ENCODE peak calls at places on chromosome 6, in four cellular contexts. L, K, O and N are unnamed samples.

GRCh38 chr6:69337301-69337700 is 459.5 kb downstream of the LMBRD1 start:
- DNase-seq in O (no peak), K (no peak), L (no peak), N (no peak)

GRCh38 chr6:139308284-139308916 is 16.6 kb upstream of the TXLNB start:
- DNase-seq in L (no peak), O (no peak), K (no peak), N (no peak)

GRCh38 chr6:140537834-140538680 is 1163.6 kb upstream of the CITED2 start:
- DNase-seq in L (no peak), O (peak; percentile 66), K (no peak), N (peak; percentile 83)

GRCh38 chr6:151289399-151290007 is 49.7 kb downstream of the AKAP12 start:
- DNase-seq in O (no peak), L (no peak), K (no peak), N (no peak)

GRCh38 chr6:152636675-152637421 is at the start of gene SYNE1:
- DNase-seq in K (no peak), L (no peak), O (no peak), N (no peak)

GRCh38 chr6:45663181-45664180 is 285.7 kb upstream of the SUPT3H start:
- DNase-seq in O (no peak), L (no peak), K (no peak), N (no peak)

GRCh38 chr6:152096863-152097496 is 289.5 kb downstream of the ESR1 start:
- DNase-seq in K (no peak), L (no peak), O (no peak), N (no peak)

GRCh38 chr6:158860279-158860865 is 41.2 kb upstream of the EZR start:
- DNase-seq in O (no peak), K (no peak), L (no peak), N (no peak)

GRCh38 chr6:129748212-129748900 is 38.4 kb upstream of the ARHGAP18 start:
- DNase-seq in O (peak; percentile 79), K (peak; percentile 71), L (peak; percentile 90), N (no peak)

GRCh38 chr6:96460052-96460700 is 61.4 kb upstream of the UFL1 start:
- DNase-seq in K (no peak), L (no peak), O (no peak), N (no peak)

GRCh38 chr6:135128268-135128914 is 52.7 kb upstream of the MYB start:
- DNase-seq in K (no peak), O (no peak), L (no peak), N (no peak)

GRCh38 chr6:127342296-127342945 is 988 bp downstream of the ECHDC1 start:
- DNase-seq in O (peak; percentile 85), L (no peak), K (no peak), N (no peak)

GRCh38 chr6:143158113-143158581 is 97.5 kb downstream of the AIG1 start:
- DNase-seq in L (no peak), K (peak; percentile 47), O (no peak), N (peak; percentile 17)

GRCh38 chr6:123323419-123324329 is 313.1 kb downstream of the TRDN start:
- DNase-seq in K (no peak), L (no peak), O (peak; percentile 6), N (peak; percentile 5)

GRCh38 chr6:82711992-82712788 is 348.6 kb downstream of the TPBG start:
- DNase-seq in K (no peak), O (no peak), L (no peak), N (no peak)

GRCh38 chr6:168095741-168096250 is 16.8 kb upstream of the FRMD1 start:
- DNase-seq in O (no peak), K (no peak), L (no peak), N (no peak)

GRCh38 chr6:157656437-157657005 is 166.5 kb upstream of the SNX9 start:
- DNase-seq in K (no peak), O (no peak), L (no peak), N (no peak)

GRCh38 chr6:36954262-36954931 is at the start of gene PI16:
- DNase-seq in L (no peak), O (no peak), K (peak; percentile 87), N (no peak)
- TF ChIP-seq POLR2AphosphoS5 in L (no peak), O (no peak), K (peak; percentile 91), N (no peak)

GRCh38 chr6:15239606-15240364 is 6.1 kb upstream of the JARID2 start:
- DNase-seq in O (no peak), L (no peak), K (no peak), N (no peak)
- TF ChIP-seq TCF7L2 in O (no peak), L (no peak), K (no peak), N (no peak)

GRCh38 chr6:131764350-131764749 is 43.5 kb upstream of the ENPP1 start:
- DNase-seq in O (peak; percentile 44), K (no peak), L (no peak), N (no peak)
- TF ChIP-seq SIN3A in O (no peak), K (no peak), L (no peak), N (no peak)

DNA sequence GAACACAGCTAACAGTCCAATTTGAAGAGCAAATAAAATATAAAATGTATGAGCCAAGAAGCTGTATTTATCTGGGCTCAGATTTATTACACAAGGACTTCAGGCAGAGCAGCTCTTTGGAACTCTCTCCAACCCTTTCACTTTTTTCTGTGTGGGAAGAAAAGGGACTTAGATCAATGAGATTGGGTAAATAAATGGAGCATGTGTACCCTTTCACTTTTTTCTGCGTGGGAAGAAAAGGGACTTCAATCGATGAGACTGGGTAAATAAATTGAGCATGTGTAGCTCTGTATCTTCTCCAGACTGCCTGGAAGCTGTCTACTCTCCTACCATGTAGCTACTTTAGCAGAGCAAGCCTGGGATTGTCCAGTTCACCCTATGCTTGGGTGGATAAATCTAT is 10.7 kb downstream of the SLC17A3 start:
- DNase-seq in K (no peak), O (peak; percentile 45), L (no peak), N (no peak)
- TF ChIP-seq POLR2AphosphoS5 in K (no peak), O (no peak), L (no peak), N (no peak)